ENCODE peak calls at places on chromosome 6, in four cellular contexts. B is AG20443, D is amygdala, U is left cardiac atrium. O is an unnamed sample.

GRCh38 chr6:145015739-145016558 is 719.4 kb downstream of the EPM2A start:
- DNase-seq in D (no peak), U (no peak), B (peak), O (peak)

GRCh38 chr6:35161265-35161664 is 20.1 kb upstream of the TCP11 start:
- DNase-seq in B (no peak), D (no peak), U (no peak), O (no peak)

GRCh38 chr6:125189494-125189893 is 35.9 kb downstream of the TPD52L1 start:
- DNase-seq in D (no peak), B (no peak), U (no peak), O (no peak)

GRCh38 chr6:51398793-51399192 is 580.1 kb downstream of the TFAP2B start:
- DNase-seq in B (no peak), D (no peak), U (no peak), O (no peak)

GRCh38 chr6:73339340-73339739 is 14.7 kb downstream of the DPPA5 start:
- DNase-seq in D (no peak), U (no peak), B (no peak), O (no peak)

GRCh38 chr6:33837971-33838665 is 34.3 kb upstream of the MLN start:
- DNase-seq in D (no peak), B (peak), U (no peak), O (no peak)

GRCh38 chr6:148440877-148441453 is 98.3 kb downstream of the SASH1 start:
- DNase-seq in U (peak), D (no peak), B (peak), O (peak)

GRCh38 chr6:15297895-15298590 is 52.2 kb downstream of the JARID2 start:
- DNase-seq in U (no peak), D (no peak), B (no peak), O (no peak)